ENCODE peak calls at places on chromosomes 12 and 14, in six cellular contexts. V is tibial nerve; X is brain microvascular endothelial cell; T is stomach; A is CD8-positive, alpha-beta T cell; N is CD4-positive, CD25-positive, alpha-beta regulatory T cell. C is an unnamed sample.

GRCh38 chr12:52925717-52926595 is 21.1 kb upstream of the KRT8 start:
- DNase-seq in N (no peak), A (no peak), X (no peak), V (no peak), T (peak), C (no peak)

GRCh38 chr12:14828896-14829295 is 14.4 kb downstream of the ART4 start:
- DNase-seq in T (no peak), A (no peak), V (no peak), X (peak), N (no peak), C (no peak)

GRCh38 chr14:60974070-60974469 is 6.8 kb downstream of the TRMT5 start:
- DNase-seq in T (no peak), N (no peak), X (no peak), V (no peak), A (no peak), C (no peak)

GRCh38 chr14:99706121-99706900 is 22.2 kb downstream of the CYP46A1 start:
- DNase-seq in A (no peak), T (no peak), V (no peak), X (no peak), N (no peak), C (peak)

GRCh38 chr12:58750484-58750883 is 169.8 kb downstream of the LRIG3 start:
- DNase-seq in X (peak), V (no peak), N (no peak), A (no peak), T (no peak), C (no peak)

GRCh38 chr12:46365951-46366379 is 6.6 kb downstream of the SLC38A2 start:
- DNase-seq in A (no peak), X (no peak), T (no peak), V (no peak), N (no peak), C (no peak)

GRCh38 chr12:123062682-123063426 is 82.4 kb downstream of the ARL6IP4 start:
- DNase-seq in T (peak), N (no peak), A (no peak), X (peak), V (no peak), C (peak)

GRCh38 chr12:83641789-83642188 is 955.1 kb downstream of the TMTC2 start:
- DNase-seq in X (no peak), N (no peak), A (no peak), V (no peak), T (no peak), C (no peak)

GRCh38 chr14:32513571-32514009 is 184.5 kb downstream of the AKAP6 start:
- DNase-seq in A (no peak), V (no peak), T (no peak), N (no peak), X (no peak), C (no peak)

GRCh38 chr12:26198742-26199141 is 3.4 kb downstream of the SSPN start:
- DNase-seq in V (no peak), X (peak), T (no peak), A (no peak), N (no peak), C (no peak)

GRCh38 chr12:123063535-123063934 is 83.1 kb downstream of the ARL6IP4 start:
- DNase-seq in V (no peak), N (peak), X (no peak), A (no peak), T (no peak), C (no peak)

GRCh38 chr14:75941030-75941429 is 40.8 kb downstream of the TGFB3 start:
- DNase-seq in X (no peak), N (no peak), A (no peak), T (no peak), V (no peak), C (no peak)

GRCh38 chr14:95440951-95441350 is 75.5 kb downstream of the SYNE3 start:
- DNase-seq in V (no peak), T (no peak), N (no peak), A (no peak), X (peak), C (no peak)

GRCh38 chr14:92173668-92174067 is 51.9 kb downstream of the CPSF2 start:
- DNase-seq in V (no peak), X (peak), T (no peak), N (no peak), A (no peak), C (no peak)

GRCh38 chr12:132275110-132275531 is 54.3 kb downstream of the GALNT9 start:
- DNase-seq in A (no peak), T (peak), N (no peak), V (no peak), X (peak), C (no peak)

GRCh38 chr14:73460691-73461127 is 2.4 kb upstream of the NUMB start:
- DNase-seq in T (no peak), V (no peak), N (no peak), X (peak), A (no peak), C (no peak)

GRCh38 chr14:101586531-101587402 is 25.5 kb downstream of the DIO3 start:
- DNase-seq in N (no peak), A (no peak), T (no peak), V (no peak), X (no peak), C (no peak)
- H3K4me3 ChIP-seq in N (no peak), A (no peak), T (no peak), V (no peak), X (no peak), C (no peak)

GRCh38 chr12:51321882-51322281 is 2.1 kb downstream of the BIN2 start:
- DNase-seq in X (no peak), A (no peak), T (no peak), N (no peak), V (no peak), C (no peak)
- H3K27ac ChIP-seq in X (no peak), A (peak), T (no peak), N (peak), V (no peak), C (no peak)

DNA sequence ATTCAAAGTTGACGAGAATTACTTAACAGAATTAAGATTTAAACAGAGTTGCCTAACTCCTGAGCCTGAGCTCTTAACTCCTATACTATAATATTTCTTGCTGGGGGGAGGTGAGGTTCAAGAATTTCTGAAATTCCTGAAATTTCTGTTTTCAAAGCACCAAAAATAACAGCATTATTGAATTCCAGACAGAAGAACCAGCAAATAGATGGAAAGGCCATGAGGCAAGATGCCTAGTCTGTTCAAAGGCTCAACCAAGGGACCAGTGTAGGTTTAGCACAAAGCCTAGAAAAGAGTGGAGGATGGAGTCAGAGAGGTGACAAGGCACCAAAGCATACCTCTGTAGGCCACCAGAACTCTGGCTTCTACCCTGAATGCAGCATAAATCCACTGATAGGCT is 76.4 kb downstream of the PPP1R12A start:
- DNase-seq in V (no peak), A (no peak), N (no peak), X (no peak), T (no peak), C (no peak)
- H3K4me3 ChIP-seq in V (no peak), A (no peak), N (no peak), X (no peak), T (no peak), C (no peak)

GRCh38 chr14:23187925-23188324 is 4.5 kb upstream of the SLC7A8 start:
- DNase-seq in N (no peak), V (no peak), X (no peak), T (no peak), A (no peak), C (no peak)
- H3K27ac ChIP-seq in N (no peak), V (no peak), X (no peak), T (no peak), A (no peak), C (no peak)

GRCh38 chr12:107657621-107658020 is 28.0 kb upstream of the PWP1 start:
- DNase-seq in V (no peak), N (no peak), X (no peak), T (no peak), A (no peak), C (no peak)
- H3K4me3 ChIP-seq in V (no peak), N (no peak), X (no peak), T (no peak), A (no peak), C (no peak)

GRCh38 chr12:41967668-41968649 is 176.7 kb downstream of the GXYLT1 start:
- DNase-seq in N (no peak), V (no peak), T (no peak), X (no peak), A (no peak), C (no peak)
- H3K27ac ChIP-seq in N (no peak), V (no peak), T (no peak), X (no peak), A (no peak), C (no peak)

DNA sequence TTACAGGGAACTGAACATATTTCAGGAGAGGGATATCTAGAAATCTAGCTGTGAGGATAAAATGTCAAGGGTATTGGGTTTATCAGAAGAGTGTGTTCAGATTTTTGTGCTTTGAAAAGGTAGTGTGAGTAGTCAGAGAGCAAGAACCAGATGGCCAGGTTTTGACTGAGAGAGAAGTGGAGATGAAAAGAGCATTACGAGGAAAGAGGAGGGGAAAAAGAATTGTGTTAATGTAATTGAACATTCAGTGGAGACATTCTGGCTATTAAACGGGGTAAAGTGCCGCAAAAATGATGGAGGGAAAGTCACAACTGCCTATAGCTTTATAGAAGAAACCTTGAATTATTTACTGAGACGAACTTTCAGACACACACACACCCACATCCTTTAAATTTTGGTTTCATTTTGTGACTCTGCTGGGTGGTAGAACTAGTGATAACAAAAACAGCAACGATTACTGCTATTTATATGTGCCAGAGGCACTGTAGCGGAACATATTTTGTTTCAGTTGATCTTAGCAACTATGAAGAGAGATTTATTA is 213.6 kb downstream of the ERC1 start:
- DNase-seq in A (no peak), X (peak), V (no peak), T (no peak), N (peak), C (no peak)
- H3K4me3 ChIP-seq in A (peak), X (peak), V (peak), T (peak), N (peak), C (peak)

DNA sequence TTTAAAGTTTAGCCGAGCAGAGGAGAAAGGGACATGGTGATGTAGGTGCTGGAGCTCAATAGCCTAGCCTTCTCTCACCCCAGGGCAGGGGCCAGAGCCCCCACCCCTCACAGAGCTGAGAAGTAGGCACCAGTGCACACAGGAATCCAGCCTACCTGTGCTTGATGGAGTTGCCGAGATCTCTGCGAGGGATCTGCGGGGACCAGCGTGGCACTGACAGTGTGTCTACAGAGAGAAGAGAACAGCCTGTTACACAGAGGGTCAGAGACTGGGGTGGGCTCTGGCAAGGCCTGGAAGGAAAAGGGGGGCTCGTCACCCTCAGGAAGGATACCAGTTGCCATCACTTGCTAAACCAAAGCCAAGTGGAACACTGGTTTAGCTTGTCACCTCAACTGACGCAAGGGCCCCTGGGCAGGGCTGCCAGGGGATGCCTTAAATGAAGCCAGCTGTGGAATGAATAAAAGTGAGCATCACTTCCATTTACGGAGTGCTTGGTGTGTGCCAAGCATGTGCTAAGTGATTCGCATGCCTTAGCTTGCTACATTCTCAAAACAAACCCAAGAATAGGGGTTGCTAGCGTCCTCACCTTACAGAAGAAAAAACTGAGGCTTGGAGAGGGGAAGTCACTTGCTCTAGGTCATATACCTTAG is 220.8 kb upstream of the NOS1 start:
- DNase-seq in X (no peak), A (no peak), V (no peak), N (no peak), T (no peak), C (no peak)
- H3K27ac ChIP-seq in X (no peak), A (no peak), V (no peak), N (no peak), T (no peak), C (no peak)

GRCh38 chr12:5507944-5508343 is 76.0 kb downstream of the NTF3 start:
- DNase-seq in N (no peak), A (no peak), X (no peak), T (no peak), V (no peak), C (no peak)

GRCh38 chr12:5511256-5511643 is 79.3 kb downstream of the NTF3 start:
- DNase-seq in X (no peak), V (no peak), N (no peak), A (no peak), T (no peak), C (no peak)

GRCh38 chr12:5509122-5509521 is 77.2 kb downstream of the NTF3 start:
- DNase-seq in V (no peak), N (no peak), A (no peak), X (no peak), T (no peak), C (no peak)

GRCh38 chr12:5510251-5510805 is 78.4 kb downstream of the NTF3 start:
- DNase-seq in N (no peak), X (no peak), A (no peak), T (no peak), V (no peak), C (peak)

GRCh38 chr12:5509557-5509956 is 77.6 kb downstream of the NTF3 start:
- DNase-seq in N (no peak), V (no peak), A (no peak), X (no peak), T (no peak), C (no peak)
- H3K4me3 ChIP-seq in N (no peak), V (no peak), A (no peak), X (no peak), T (no peak), C (no peak)

C was measured in ascending aorta.